ENCODE peak calls at places on chromosomes 5 and 9, in five cellular contexts. R, M, J, N and W are unnamed samples.

GRCh38 chr9:19446361-19446861 is 37.6 kb downstream of the ACER2 start:
- DNase-seq in R (no peak), M (no peak), J (no peak), N (no peak), W (no peak)

GRCh38 chr5:96669919-96670318 is 7.7 kb downstream of the CAST start:
- DNase-seq in R (no peak), M (no peak), J (no peak), N (no peak), W (no peak)

GRCh38 chr9:130879863-130880411 is 16.7 kb downstream of the QRFP start:
- DNase-seq in R (no peak), M (no peak), J (no peak), N (peak), W (no peak)

GRCh38 chr9:110753734-110754231 is 85.2 kb downstream of the MUSK start:
- DNase-seq in R (no peak), M (no peak), J (no peak), N (no peak), W (no peak)

GRCh38 chr5:60332244-60333018 is 367.5 kb downstream of the DEPDC1B start:
- DNase-seq in R (no peak), M (no peak), J (no peak), N (no peak), W (no peak)

GRCh38 chr5:148556835-148557234 is 97.5 kb downstream of the HTR4 start:
- DNase-seq in R (no peak), M (no peak), J (no peak), N (no peak), W (no peak)

GRCh38 chr9:2116073-2116472 is 100.9 kb downstream of the SMARCA2 start:
- DNase-seq in R (peak), M (no peak), J (peak), N (no peak), W (no peak)

GRCh38 chr5:177362871-177363507 is 5.3 kb downstream of the RGS14 start:
- DNase-seq in R (peak), M (peak), J (peak), N (peak), W (peak)

GRCh38 chr5:153891394-153891793 is 147.3 kb downstream of the FAM114A2 start:
- DNase-seq in R (no peak), M (no peak), J (no peak), N (no peak), W (no peak)

GRCh38 chr5:149325166-149325735 is 20.0 kb upstream of the GRPEL2 start:
- DNase-seq in R (no peak), M (no peak), J (no peak), N (no peak), W (no peak)

GRCh38 chr9:121619566-121619965 is 31.9 kb upstream of the DAB2IP start:
- DNase-seq in R (no peak), M (no peak), J (no peak), N (no peak), W (no peak)

GRCh38 chr5:82749453-82749852 is 327.7 kb downstream of the TMEM167A start:
- DNase-seq in R (no peak), M (no peak), J (no peak), N (no peak), W (no peak)

GRCh38 chr9:113309204-113309813 is 6.1 kb upstream of the RNF183 start:
- DNase-seq in R (peak), M (no peak), J (peak), N (no peak), W (no peak)

GRCh38 chr5:160262665-160263064 is 33.4 kb downstream of the FABP6 start:
- DNase-seq in R (peak), M (no peak), J (peak), N (no peak), W (no peak)

GRCh38 chr9:5871785-5872184 is 18.9 kb upstream of the MLANA start:
- DNase-seq in R (no peak), M (no peak), J (no peak), N (no peak), W (no peak)

GRCh38 chr5:154538492-154538891 is 60.5 kb upstream of the HAND1 start:
- DNase-seq in R (no peak), M (no peak), J (no peak), N (no peak), W (no peak)

GRCh38 chr5:140342287-140342686 is 4.1 kb downstream of the HBEGF start:
- DNase-seq in R (peak), M (peak), J (peak), N (no peak), W (no peak)

GRCh38 chr5:141529873-141530272 is 41.0 kb downstream of the PCDHGC5 start:
- DNase-seq in R (peak), M (no peak), J (no peak), N (no peak), W (no peak)